ENCODE peak calls at places on chromosomes 6 and 20, in ten cellular contexts. K, D, N, H, Y, Z, Q, V, U and T are unnamed samples.
A peak's percentile ranks its signal among the peaks of the same experiment; 100 is the strongest.

GRCh38 chr6:38443341-38443740 is 196.4 kb downstream of the BTBD9 start:
- DNase-seq in K (no peak), D (no peak), N (no peak), H (no peak), Y (no peak), Z (no peak), Q (no peak), V (no peak), U (peak; percentile 56), T (no peak)

GRCh38 chr20:8424010-8424409 is 291.9 kb downstream of the PLCB1 start:
- DNase-seq in K (no peak), D (no peak), N (no peak), H (no peak), Y (no peak), Z (peak; percentile 18), Q (no peak), V (peak; percentile 57), U (peak; percentile 67), T (no peak)

GRCh38 chr20:36808317-36809257 is 35.0 kb upstream of the DSN1 start:
- DNase-seq in K (no peak), D (peak; percentile 69), N (peak; percentile 93), H (no peak), Y (peak; percentile 10), Z (peak; percentile 73), Q (peak; percentile 61), V (peak; percentile 75), U (peak; percentile 70), T (peak; percentile 68)

GRCh38 chr20:46305331-46305972 is 2.8 kb downstream of the CDH22 start:
- DNase-seq in K (no peak), D (no peak), N (no peak), H (peak; percentile 22), Y (no peak), Z (no peak), Q (no peak), V (no peak), U (no peak), T (no peak)

GRCh38 chr6:43467752-43468151 is 9.6 kb upstream of the TJAP1 start:
- DNase-seq in K (no peak), D (no peak), N (no peak), H (no peak), Y (no peak), Z (no peak), Q (no peak), V (no peak), U (no peak), T (no peak)

GRCh38 chr20:62776692-62777527 is 19.4 kb upstream of the MRGBP start:
- DNase-seq in K (no peak), D (no peak), N (peak; percentile 76), H (no peak), Y (no peak), Z (no peak), Q (no peak), V (peak; percentile 72), U (no peak), T (no peak)

GRCh38 chr6:80132942-80133517 is 26.6 kb downstream of the BCKDHB start:
- DNase-seq in K (peak; percentile 68), D (peak; percentile 10), N (no peak), H (peak; percentile 71), Y (no peak), Z (peak; percentile 85), Q (peak; percentile 47), V (peak; percentile 85), U (peak; percentile 49), T (no peak)

GRCh38 chr6:164039954-164040375 is 625.4 kb downstream of the QKI start:
- DNase-seq in K (no peak), D (no peak), N (no peak), H (no peak), Y (no peak), Z (peak; percentile 74), Q (peak; percentile 22), V (no peak), U (peak; percentile 78), T (no peak)

GRCh38 chr20:58102744-58103516 is 125.5 kb downstream of the ANKRD60 start:
- DNase-seq in K (no peak), D (no peak), N (peak; percentile 32), H (no peak), Y (no peak), Z (no peak), Q (no peak), V (no peak), U (peak; percentile 96), T (no peak)

GRCh38 chr6:158431036-158431435 is 118.8 kb downstream of the TULP4 start:
- DNase-seq in K (no peak), D (no peak), N (no peak), H (no peak), Y (no peak), Z (no peak), Q (no peak), V (no peak), U (no peak), T (no peak)

GRCh38 chr6:108260126-108260808 is 573 bp downstream of the SNX3 start:
- DNase-seq in K (no peak), D (peak; percentile 18), N (no peak), H (no peak), Y (peak; percentile 84), Z (peak; percentile 68), Q (peak; percentile 62), V (peak; percentile 38), U (peak; percentile 35), T (no peak)

GRCh38 chr6:94071835-94072234 is 652.5 kb upstream of the EPHA7 start:
- DNase-seq in K (peak; percentile 14), D (no peak), N (no peak), H (no peak), Y (no peak), Z (no peak), Q (no peak), V (no peak), U (no peak), T (no peak)

GRCh38 chr6:22308939-22309338 is 12.1 kb upstream of the PRL start:
- DNase-seq in K (no peak), D (no peak), N (no peak), H (no peak), Y (no peak), Z (no peak), Q (no peak), V (no peak), U (no peak), T (no peak)